ENCODE peak calls at places on chromosomes 2 and 18, in seven cellular contexts. H, R, I, Y, J, B and Z are unnamed samples.

GRCh38 chr18:32040936-32041335 is 22.3 kb downstream of the RNF125 start:
- DNase-seq in R (no peak), J (no peak), H (no peak), Y (no peak), B (no peak), I (no peak), Z (no peak)

GRCh38 chr2:168810235-168810634 is 7.8 kb downstream of the NOSTRIN start:
- DNase-seq in H (no peak), J (no peak), I (no peak), R (no peak), Y (no peak), B (no peak), Z (no peak)

GRCh38 chr18:79366177-79367094 is 29.3 kb upstream of the NFATC1 start:
- DNase-seq in R (peak; percentile 89), H (peak; percentile 99), I (no peak), Y (no peak), B (no peak), J (no peak), Z (no peak)

GRCh38 chr2:174666786-174667369 is 69.3 kb upstream of the WIPF1 start:
- DNase-seq in R (no peak), I (no peak), Y (no peak), J (no peak), B (no peak), H (no peak), Z (no peak)

GRCh38 chr18:44715841-44716240 is 35.2 kb downstream of the SETBP1 start:
- DNase-seq in B (no peak), Y (peak; percentile 81), R (no peak), I (peak; percentile 93), J (no peak), H (no peak), Z (no peak)

GRCh38 chr18:35376393-35376741 is 770 bp downstream of the ZNF396 start:
- DNase-seq in B (no peak), H (no peak), J (no peak), R (no peak), Y (peak; percentile 36), I (peak; percentile 47), Z (peak; percentile 44)

GRCh38 chr2:149832256-149832655 is 244.7 kb upstream of the MMADHC start:
- DNase-seq in B (no peak), R (no peak), I (no peak), J (no peak), H (no peak), Y (no peak), Z (no peak)

GRCh38 chr2:144459937-144460336 is 60.0 kb downstream of the ZEB2 start:
- DNase-seq in I (no peak), J (no peak), R (peak; percentile 59), B (no peak), Y (no peak), H (no peak), Z (no peak)

GRCh38 chr2:26088038-26088643 is 54.3 kb downstream of the RAB10 start:
- DNase-seq in J (no peak), H (no peak), B (no peak), I (no peak), R (no peak), Y (no peak), Z (no peak)